ENCODE peak calls at places on chromosomes 3 and 15, in seven cellular contexts. W, X, U, R, N, G and J are unnamed samples.

GRCh38 chr3:54988302-54989022 is 60.6 kb upstream of the LRTM1 start:
- DNase-seq in W (peak; percentile 50), U (no peak), X (peak; percentile 62), G (no peak), R (no peak), N (peak; percentile 70), J (no peak)

GRCh38 chr15:65824031-65824743 is 32.1 kb upstream of the DENND4A start:
- DNase-seq in G (peak; percentile 58), X (peak; percentile 32), W (peak; percentile 75), U (peak; percentile 58), R (no peak), N (peak; percentile 73), J (peak; percentile 80)

GRCh38 chr3:10160346-10160745 is 4.4 kb upstream of the IRAK2 start:
- DNase-seq in W (no peak), X (no peak), N (no peak), U (no peak), R (no peak), G (no peak), J (no peak)

GRCh38 chr15:52288051-52288942 is 7.3 kb downstream of the MYO5C start:
- DNase-seq in X (no peak), W (peak; percentile 71), U (no peak), N (no peak), G (peak; percentile 87), R (peak; percentile 81), J (no peak)

GRCh38 chr15:78947506-78947905 is 2.7 kb upstream of the CTSH start:
- DNase-seq in G (no peak), X (no peak), U (no peak), R (no peak), W (no peak), N (no peak), J (no peak)

GRCh38 chr15:89885611-89886010 is 8.2 kb downstream of the AP3S2 start:
- DNase-seq in W (no peak), G (no peak), R (no peak), U (no peak), N (no peak), X (no peak), J (no peak)

GRCh38 chr15:34651962-34652725 is 68.7 kb upstream of the GOLGA8B start:
- DNase-seq in U (no peak), X (no peak), R (no peak), N (no peak), G (no peak), W (no peak), J (no peak)

GRCh38 chr3:8239718-8240698 is 261.6 kb upstream of the LMCD1 start:
- DNase-seq in X (no peak), U (peak; percentile 48), N (no peak), G (peak; percentile 9), W (no peak), R (no peak), J (peak; percentile 64)

GRCh38 chr3:170038434-170039110 is 777 bp downstream of the GPR160 start:
- DNase-seq in R (no peak), U (no peak), N (no peak), X (no peak), W (peak; percentile 78), G (peak; percentile 66), J (peak; percentile 22)

GRCh38 chr15:63191895-63192603 is 2.6 kb downstream of the RAB8B start:
- DNase-seq in N (no peak), R (no peak), X (no peak), G (peak; percentile 19), W (peak; percentile 73), U (no peak), J (peak; percentile 93)

GRCh38 chr3:98521897-98522537 is 685 bp downstream of the CLDND1 start:
- DNase-seq in N (peak; percentile 36), U (peak; percentile 42), G (peak; percentile 58), W (peak; percentile 79), X (peak; percentile 33), R (no peak), J (peak; percentile 77)

GRCh38 chr15:67105065-67105951 is 39.9 kb downstream of the SMAD3 start:
- DNase-seq in G (peak; percentile 58), U (peak; percentile 90), N (peak; percentile 37), W (peak; percentile 81), X (peak; percentile 61), R (no peak), J (no peak)

GRCh38 chr15:77530576-77530975 is 102.1 kb downstream of the LINGO1 start:
- DNase-seq in R (no peak), U (no peak), W (no peak), G (no peak), X (peak; percentile 13), N (no peak), J (no peak)

GRCh38 chr3:101778385-101779046 is 495 bp upstream of the NXPE3 start:
- DNase-seq in W (no peak), X (no peak), G (no peak), R (no peak), N (no peak), U (no peak), J (no peak)

GRCh38 chr3:159340877-159341500 is 539.1 kb downstream of the MFSD1 start:
- DNase-seq in G (no peak), U (no peak), R (no peak), W (no peak), X (no peak), N (no peak), J (no peak)

GRCh38 chr3:12734960-12735359 is 24.1 kb downstream of the TMEM40 start:
- DNase-seq in N (no peak), R (no peak), U (no peak), W (no peak), X (no peak), G (no peak), J (no peak)

GRCh38 chr3:113626513-113627371 is 69.7 kb downstream of the USF3 start:
- DNase-seq in R (no peak), G (peak; percentile 57), X (peak; percentile 29), U (peak; percentile 79), W (peak; percentile 83), N (peak; percentile 61), J (peak; percentile 61)

GRCh38 chr15:40217166-40217785 is 21.6 kb upstream of the PAK6 start:
- DNase-seq in W (peak; percentile 71), G (peak; percentile 55), X (no peak), U (peak; percentile 68), R (no peak), N (peak; percentile 80), J (peak; percentile 85)

GRCh38 chr15:45167631-45168205 is 20.0 kb downstream of the SHF start:
- DNase-seq in R (no peak), N (no peak), U (no peak), G (no peak), X (no peak), W (no peak), J (no peak)

GRCh38 chr15:89335289-89336041 is 841 bp upstream of the POLG start:
- DNase-seq in W (peak; percentile 66), N (peak; percentile 24), R (no peak), U (no peak), G (peak; percentile 43), X (no peak), J (no peak)

GRCh38 chr15:41512512-41513281 is 930 bp downstream of the LTK start:
- DNase-seq in R (no peak), X (no peak), U (no peak), W (peak; percentile 68), N (no peak), G (peak; percentile 61), J (peak; percentile 36)

GRCh38 chr3:178342111-178342510 is 194.1 kb upstream of the KCNMB2 start:
- DNase-seq in W (no peak), U (no peak), R (no peak), G (no peak), N (no peak), X (no peak), J (no peak)

GRCh38 chr15:93929375-93930094 is 301.8 kb upstream of the MCTP2 start:
- DNase-seq in R (no peak), W (no peak), N (peak; percentile 44), X (peak; percentile 23), G (peak; percentile 14), U (no peak), J (no peak)

GRCh38 chr3:157070600-157070999 is 89.3 kb downstream of the CCNL1 start:
- DNase-seq in W (no peak), R (no peak), X (no peak), U (no peak), N (no peak), G (no peak), J (no peak)

GRCh38 chr3:37453393-37454391 is 279.3 kb upstream of the LRRFIP2 start:
- DNase-seq in N (peak; percentile 27), X (peak; percentile 37), W (peak; percentile 64), G (peak; percentile 40), R (peak; percentile 58), U (no peak), J (no peak)

DNA sequence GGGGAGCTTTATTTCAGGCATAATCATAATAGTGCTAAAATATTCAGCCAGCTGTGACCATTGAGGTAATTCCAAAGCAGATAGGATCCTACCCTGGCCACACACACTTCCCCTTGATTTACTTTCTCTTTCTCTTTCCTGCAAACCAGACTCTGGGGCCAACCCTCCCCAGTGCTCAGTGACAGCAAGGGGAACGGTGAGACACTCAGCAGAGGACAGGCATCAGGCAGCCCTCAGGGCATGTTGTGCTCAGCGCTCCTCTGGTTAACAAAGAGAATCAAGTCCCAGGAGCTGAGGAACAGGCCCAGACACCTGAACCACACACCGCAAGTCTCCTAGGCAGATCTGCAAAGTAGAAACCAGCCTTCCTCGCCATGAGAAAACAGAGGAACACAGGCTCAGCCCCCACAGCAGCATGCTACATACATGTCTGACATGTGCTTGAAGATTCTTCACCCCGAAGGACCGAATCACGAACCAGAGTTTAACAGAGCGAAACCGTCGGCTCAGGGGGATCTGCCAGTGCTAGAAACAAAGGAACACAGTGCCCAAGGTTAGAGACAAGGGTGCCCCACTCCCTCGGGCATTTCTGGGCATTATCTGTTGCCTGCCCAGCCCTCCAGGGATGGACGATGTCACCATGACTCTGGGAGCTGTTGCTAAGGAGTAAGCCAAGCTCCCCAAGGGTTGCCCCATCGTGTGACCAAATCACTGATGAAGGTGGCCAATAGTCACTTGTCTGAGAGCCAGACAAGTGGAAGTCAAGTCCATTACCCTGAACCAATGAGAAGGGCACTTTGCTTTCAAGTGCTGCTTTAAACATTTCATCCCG is 17.5 kb downstream of the HDC start:
- DNase-seq in W (peak; percentile 79), R (no peak), U (no peak), N (no peak), G (peak; percentile 53), X (no peak), J (peak; percentile 61)
- TF ChIP-seq POLR2A in W (no peak), R (no peak), U (no peak), N (no peak), G (no peak), X (no peak), J (no peak)

GRCh38 chr15:72685925-72686794 is at the start of the genes BBS4 and HIGD2B:
- DNase-seq in U (peak; percentile 90), N (peak; percentile 80), G (peak; percentile 92), W (peak; percentile 95), R (peak; percentile 90), X (peak; percentile 81), J (no peak)
- TF ChIP-seq POLR2A in U (peak; percentile 86), N (peak; percentile 55), G (peak; percentile 79), W (peak; percentile 67), R (peak; percentile 75), X (peak; percentile 73), J (peak; percentile 95)

GRCh38 chr3:128075516-128076464 is 23.6 kb downstream of the SEC61A1 start:
- DNase-seq in N (peak; percentile 82), U (peak; percentile 67), G (peak; percentile 91), W (peak; percentile 94), X (peak; percentile 92), R (peak; percentile 75), J (peak; percentile 97)
- TF ChIP-seq POLR2A in N (peak; percentile 23), U (no peak), G (no peak), W (peak; percentile 18), X (no peak), R (no peak), J (peak; percentile 56)

GRCh38 chr3:141600331-141600730 is 113.5 kb downstream of the RASA2 start:
- DNase-seq in X (no peak), G (no peak), U (no peak), R (no peak), W (no peak), N (no peak), J (no peak)
- TF ChIP-seq POLR2A in X (no peak), G (no peak), U (no peak), R (no peak), W (no peak), N (no peak), J (no peak)